ENCODE peak calls at places on chromosomes 7 and 10, in five cellular contexts. P, S, Z, G and U are unnamed samples.

GRCh38 chr10:131464789-131465188 is 153.3 kb upstream of the TCERG1L start:
- DNase-seq in P (no peak), G (no peak), S (no peak), Z (no peak), U (no peak)

GRCh38 chr10:76553231-76553630 is 1084.4 kb downstream of the KCNMA1 start:
- DNase-seq in Z (no peak), S (no peak), G (no peak), P (no peak), U (no peak)

GRCh38 chr10:13909911-13910617 is 323.3 kb downstream of the PRPF18 start:
- DNase-seq in S (no peak), G (no peak), Z (no peak), P (no peak), U (no peak)

GRCh38 chr7:135490783-135491182 is 19.1 kb downstream of the CNOT4 start:
- DNase-seq in Z (no peak), S (peak), P (peak), G (no peak), U (no peak)

GRCh38 chr10:27437775-27438174 is 66.3 kb upstream of the RAB18 start:
- DNase-seq in Z (no peak), P (no peak), G (no peak), S (no peak), U (no peak)

GRCh38 chr7:127251458-127252379 is 1.0 kb downstream of the GRM8 start:
- DNase-seq in G (no peak), S (no peak), P (no peak), Z (peak), U (no peak)

GRCh38 chr7:115724400-115725056 is 306.0 kb downstream of the TFEC start:
- DNase-seq in Z (no peak), S (no peak), P (peak), G (no peak), U (no peak)

GRCh38 chr7:48180981-48181380 is 9.7 kb downstream of the ABCA13 start:
- DNase-seq in G (no peak), P (no peak), S (peak), Z (no peak), U (no peak)

GRCh38 chr7:22578048-22578770 is 78.2 kb upstream of the STEAP1B start:
- DNase-seq in P (peak), G (no peak), Z (no peak), S (peak), U (no peak)

GRCh38 chr10:107032700-107033401 is 131.7 kb downstream of the SORCS1 start:
- DNase-seq in S (no peak), Z (no peak), G (no peak), P (no peak), U (no peak)

GRCh38 chr7:102321351-102322201 is 34.7 kb downstream of the SPDYE6 start:
- DNase-seq in Z (peak), G (no peak), P (no peak), S (peak), U (peak)
- TF ChIP-seq CTCF in Z (peak), G (no peak), P (no peak), S (no peak), U (no peak)

GRCh38 chr7:8277394-8277982 is 15.5 kb upstream of the ICA1 start:
- DNase-seq in P (peak), G (no peak), Z (peak), S (peak), U (no peak)
- TF ChIP-seq CTCF in P (peak), G (no peak), Z (peak), S (no peak), U (peak)

GRCh38 chr7:55432937-55433784 is 68.0 kb downstream of the LANCL2 start:
- DNase-seq in S (peak), Z (peak), P (peak), G (no peak), U (peak)
- TF ChIP-seq CTCF in S (peak), Z (peak), P (peak), G (peak), U (peak)

GRCh38 chr7:87876040-87876758 is at the start of the genes DBF4 and SLC25A40:
- DNase-seq in P (peak), Z (peak), G (peak), S (peak), U (peak)
- TF ChIP-seq CTCF in P (no peak), Z (no peak), G (peak), S (no peak), U (no peak)

DNA sequence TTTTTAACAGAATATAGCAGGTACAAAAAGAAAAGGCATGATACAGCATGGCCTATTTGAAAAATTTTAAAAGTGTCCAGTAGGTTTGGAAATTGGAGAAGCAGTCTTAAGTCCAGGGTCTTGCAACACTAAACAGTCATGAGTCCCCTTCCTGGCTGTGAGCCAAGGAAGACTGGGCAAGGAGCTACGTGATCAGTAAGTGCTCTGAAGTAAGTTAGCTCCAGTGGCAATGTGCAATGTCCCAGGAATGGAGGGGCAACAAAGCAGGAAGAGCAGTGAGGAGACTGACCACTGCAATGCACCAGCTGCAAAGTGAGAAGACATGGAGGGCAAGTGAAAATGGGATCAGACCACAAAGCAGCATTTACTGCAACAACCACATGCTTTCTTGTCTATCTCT is 72.9 kb upstream of the GRID1 start:
- DNase-seq in S (peak), Z (no peak), G (no peak), P (peak), U (no peak)
- TF ChIP-seq CTCF in S (peak), Z (no peak), G (no peak), P (no peak), U (no peak)